ENCODE peak calls at places on chromosomes 6 and 20, in six cellular contexts. G, S, Z, K, M and A are unnamed samples.

GRCh38 chr6:89954721-89955148 is 60.5 kb downstream of the GJA10 start:
- DNase-seq in G (no peak), S (no peak), Z (no peak), K (no peak), M (no peak), A (no peak)

GRCh38 chr6:150420428-150420827 is 51.6 kb downstream of the IYD start:
- DNase-seq in G (no peak), S (no peak), Z (no peak), K (no peak), M (no peak), A (no peak)

GRCh38 chr6:32086661-32087573 is 22.2 kb downstream of the TNXB start:
- DNase-seq in G (no peak), S (peak), Z (peak), K (no peak), M (no peak), A (no peak)

GRCh38 chr6:14322841-14323240 is 205.3 kb downstream of the CD83 start:
- DNase-seq in G (no peak), S (no peak), Z (no peak), K (no peak), M (no peak), A (no peak)

GRCh38 chr20:34715384-34715783 is 11.2 kb downstream of the TP53INP2 start:
- DNase-seq in G (no peak), S (no peak), Z (no peak), K (no peak), M (no peak), A (no peak)

GRCh38 chr6:7721654-7722053 is 4.2 kb upstream of the BMP6 start:
- DNase-seq in G (no peak), S (peak), Z (no peak), K (peak), M (no peak), A (no peak)

GRCh38 chr6:112946051-112946450 is 598.9 kb downstream of the RFPL4B start:
- DNase-seq in G (no peak), S (no peak), Z (no peak), K (no peak), M (no peak), A (no peak)

GRCh38 chr6:79784013-79784753 is 153.1 kb downstream of the SH3BGRL2 start:
- DNase-seq in G (no peak), S (no peak), Z (no peak), K (no peak), M (no peak), A (no peak)

GRCh38 chr6:131061041-131061770 is 1.8 kb downstream of the EPB41L2 start:
- DNase-seq in G (no peak), S (peak), Z (no peak), K (peak), M (no peak), A (no peak)

GRCh38 chr6:57327311-57327710 is 9.9 kb downstream of the PRIM2 start:
- DNase-seq in G (no peak), S (no peak), Z (no peak), K (no peak), M (no peak), A (no peak)